ENCODE peak calls at places on chromosome 12, in nine cellular contexts. Z is tibial artery, M is HL-60, B is AG09319, T is left ventricle myocardium inferior, Y is lower lobe of right lung, G is cardiac fibroblast, J is progenitor cell of endocrine pancreas, F is fibroblast of mammary gland. E is an unnamed sample.

GRCh38 chr12:46499901-46500300 is 127.3 kb upstream of the SLC38A2 start:
- DNase-seq in Z (no peak), F (no peak), B (no peak), J (no peak), Y (no peak), T (no peak), G (no peak), M (no peak), E (no peak)

GRCh38 chr12:43325786-43326185 is 226.2 kb downstream of the ADAMTS20 start:
- DNase-seq in B (no peak), T (no peak), G (no peak), Y (no peak), M (peak), J (no peak), Z (no peak), F (no peak), E (no peak)

GRCh38 chr12:32483499-32483898 is 84.1 kb downstream of the FGD4 start:
- DNase-seq in Z (peak), B (no peak), F (no peak), M (no peak), G (peak), J (no peak), T (no peak), Y (no peak), E (no peak)

GRCh38 chr12:45407188-45407850 is 191.4 kb downstream of the ANO6 start:
- DNase-seq in F (peak), Y (no peak), B (no peak), T (no peak), J (no peak), M (no peak), Z (no peak), G (peak), E (no peak)

GRCh38 chr12:75766263-75767160 is 255.1 kb upstream of the KRR1 start:
- DNase-seq in G (peak), B (no peak), M (no peak), F (peak), Y (no peak), J (no peak), T (no peak), Z (no peak), E (peak)

GRCh38 chr12:13375583-13376413 is 179.3 kb downstream of the EMP1 start:
- DNase-seq in G (no peak), J (no peak), Z (no peak), M (no peak), Y (no peak), B (no peak), T (no peak), F (no peak), E (no peak)

GRCh38 chr12:59398164-59398563 is 197.7 kb upstream of the SLC16A7 start:
- DNase-seq in M (no peak), F (no peak), T (no peak), Z (no peak), J (no peak), Y (no peak), G (no peak), B (no peak), E (no peak)

GRCh38 chr12:129839679-129840078 is 64.1 kb downstream of the TMEM132D start:
- DNase-seq in F (no peak), M (no peak), G (no peak), Y (no peak), Z (no peak), B (no peak), T (no peak), J (no peak), E (no peak)

GRCh38 chr12:72141381-72141780 is 130.8 kb upstream of the TRHDE start:
- DNase-seq in Z (no peak), M (no peak), G (no peak), Y (no peak), T (no peak), J (no peak), F (no peak), B (no peak), E (peak)

GRCh38 chr12:26198742-26199141 is 3.4 kb downstream of the SSPN start:
- DNase-seq in Y (no peak), G (peak), F (peak), B (no peak), Z (peak), T (peak), J (no peak), M (no peak), E (peak)

GRCh38 chr12:24754690-24755638 is 193.9 kb downstream of the BCAT1 start:
- DNase-seq in T (no peak), J (no peak), Z (no peak), G (peak), M (no peak), Y (no peak), F (peak), B (peak), E (peak)

GRCh38 chr12:92185052-92185451 is 39.4 kb upstream of the BTG1 start:
- DNase-seq in Y (no peak), J (no peak), M (no peak), F (no peak), T (no peak), Z (no peak), B (no peak), G (no peak), E (no peak)

GRCh38 chr12:97837401-97837800 is 374.8 kb downstream of the RMST start:
- DNase-seq in J (no peak), B (no peak), Y (no peak), M (no peak), G (peak), T (no peak), Z (peak), F (peak), E (peak)

GRCh38 chr12:107310621-107311020 is 217.3 kb upstream of the CRY1 start:
- DNase-seq in M (no peak), Y (no peak), Z (no peak), J (no peak), B (no peak), G (no peak), T (no peak), F (no peak), E (no peak)

GRCh38 chr12:46516933-46517578 is 144.5 kb upstream of the SLC38A2 start:
- DNase-seq in B (no peak), G (no peak), T (no peak), Y (no peak), M (no peak), Z (no peak), F (no peak), J (no peak), E (no peak)

GRCh38 chr12:22034709-22035506 is 11.1 kb upstream of the CMAS start:
- DNase-seq in B (no peak), G (peak), F (no peak), J (no peak), M (no peak), T (no peak), Y (no peak), Z (no peak), E (no peak)

GRCh38 chr12:52298677-52299076 is 7.3 kb upstream of the KRT81 start:
- DNase-seq in B (no peak), J (no peak), Y (no peak), Z (no peak), F (no peak), M (no peak), T (no peak), G (no peak), E (no peak)

GRCh38 chr12:91361864-91362263 is 179.2 kb upstream of the DCN start:
- DNase-seq in G (peak), T (no peak), Z (no peak), M (no peak), B (no peak), F (peak), Y (no peak), J (no peak), E (peak)

GRCh38 chr12:82359115-82359478 is 768 bp downstream of the METTL25 start:
- DNase-seq in Y (no peak), B (no peak), J (no peak), G (peak), T (no peak), M (no peak), Z (no peak), F (no peak), E (no peak)

GRCh38 chr12:109295764-109296425 is 13.2 kb downstream of the FOXN4 start:
- DNase-seq in Z (no peak), F (no peak), B (no peak), G (no peak), T (no peak), Y (no peak), J (no peak), M (no peak), E (no peak)

GRCh38 chr12:45994736-45995135 is 4.4 kb upstream of the SCAF11 start:
- DNase-seq in J (no peak), G (no peak), B (no peak), F (no peak), T (no peak), M (no peak), Z (no peak), Y (no peak), E (no peak)

GRCh38 chr12:111137968-111138367 is 217.6 kb upstream of the MYL2 start:
- DNase-seq in B (no peak), M (no peak), Z (no peak), F (no peak), T (no peak), J (no peak), Y (no peak), G (no peak), E (no peak)

GRCh38 chr12:114667669-114668150 is 16.3 kb downstream of the TBX3 start:
- DNase-seq in B (no peak), J (no peak), T (no peak), G (no peak), F (no peak), Z (no peak), M (no peak), Y (no peak), E (no peak)

GRCh38 chr12:129212221-129212630 is 358.9 kb downstream of the GLT1D1 start:
- DNase-seq in M (no peak), Y (no peak), Z (no peak), F (no peak), T (no peak), J (no peak), G (no peak), B (no peak), E (peak)

GRCh38 chr12:88472775-88473174 is 107.5 kb downstream of the KITLG start:
- DNase-seq in G (no peak), T (no peak), Y (no peak), Z (no peak), J (no peak), B (no peak), F (peak), M (no peak), E (peak)

GRCh38 chr12:52437508-52437907 is 3.3 kb upstream of the KRT75 start:
- DNase-seq in J (no peak), M (no peak), T (no peak), G (no peak), Z (no peak), Y (no peak), B (no peak), F (no peak), E (no peak)

GRCh38 chr12:110794623-110795280 is 52.0 kb upstream of the CCDC63 start:
- DNase-seq in F (peak), Y (no peak), J (no peak), G (peak), Z (no peak), M (no peak), T (peak), B (no peak), E (no peak)

GRCh38 chr12:117522559-117522958 is 161.1 kb upstream of the NOS1 start:
- DNase-seq in Z (no peak), G (no peak), F (peak), B (no peak), J (no peak), T (no peak), M (no peak), Y (no peak), E (peak)

GRCh38 chr12:54658306-54659264 is 10.4 kb upstream of the DCD start:
- DNase-seq in B (no peak), T (peak), J (peak), M (peak), G (peak), Y (peak), Z (no peak), F (peak), E (peak)

GRCh38 chr12:65740506-65740872 is 83.8 kb upstream of the HMGA2 start:
- DNase-seq in Y (no peak), Z (no peak), B (no peak), J (no peak), M (no peak), T (no peak), F (peak), G (peak), E (no peak)

GRCh38 chr12:65739606-65740005 is 84.7 kb upstream of the HMGA2 start:
- DNase-seq in F (no peak), T (no peak), Y (no peak), M (no peak), Z (no peak), B (no peak), J (no peak), G (no peak), E (no peak)

GRCh38 chr12:65742481-65742971 is 81.8 kb upstream of the HMGA2 start:
- DNase-seq in Y (no peak), Z (no peak), M (no peak), G (peak), J (no peak), F (peak), B (no peak), T (no peak), E (no peak)

GRCh38 chr12:65740873-65741600 is 83.2 kb upstream of the HMGA2 start:
- DNase-seq in Z (peak), J (peak), Y (peak), M (peak), T (peak), G (peak), F (peak), B (peak), E (peak)

GRCh38 chr12:65741662-65742480 is 82.4 kb upstream of the HMGA2 start:
- DNase-seq in T (peak), J (peak), F (peak), Z (no peak), G (peak), Y (no peak), M (no peak), B (no peak), E (peak)
- TF ChIP-seq CTCF in T (no peak), J (no peak), F (no peak), Z (no peak), G (no peak), Y (no peak), M (no peak), B (no peak), E (no peak)

DNA sequence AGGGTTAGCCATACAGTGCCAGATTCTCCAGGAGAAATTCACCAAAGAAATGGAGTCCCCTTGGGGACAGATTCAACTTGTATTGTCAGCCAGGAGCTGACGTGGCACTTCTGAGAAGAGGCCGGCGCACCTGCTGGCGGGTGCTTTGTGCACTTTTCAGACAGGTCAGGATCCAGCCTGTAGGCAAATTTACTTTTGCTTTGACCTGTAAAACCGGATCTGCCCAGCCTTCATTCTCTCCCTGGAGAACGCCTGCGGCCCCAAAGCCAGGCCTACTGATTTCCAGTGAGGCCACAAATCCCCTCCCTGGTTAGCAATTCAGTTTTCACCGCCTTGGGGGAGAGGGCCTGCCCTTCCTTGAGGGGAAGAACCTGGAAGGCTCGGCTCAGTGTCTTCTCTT is 17.4 kb downstream of the P2RX4 start:
- DNase-seq in Z (no peak), M (no peak), F (no peak), Y (peak), J (peak), B (no peak), T (no peak), G (no peak), E (no peak)
- TF ChIP-seq CTCF in Z (no peak), M (no peak), F (no peak), Y (no peak), J (peak), B (no peak), T (no peak), G (no peak), E (no peak)

GRCh38 chr12:30965613-30965985 is 39.1 kb downstream of the TSPAN11 start:
- DNase-seq in Y (no peak), B (no peak), Z (no peak), T (no peak), F (no peak), G (no peak), J (no peak), M (no peak), E (peak)
- TF ChIP-seq CTCF in Y (no peak), B (no peak), Z (no peak), T (peak), F (peak), G (peak), J (peak), M (no peak), E (peak)

DNA sequence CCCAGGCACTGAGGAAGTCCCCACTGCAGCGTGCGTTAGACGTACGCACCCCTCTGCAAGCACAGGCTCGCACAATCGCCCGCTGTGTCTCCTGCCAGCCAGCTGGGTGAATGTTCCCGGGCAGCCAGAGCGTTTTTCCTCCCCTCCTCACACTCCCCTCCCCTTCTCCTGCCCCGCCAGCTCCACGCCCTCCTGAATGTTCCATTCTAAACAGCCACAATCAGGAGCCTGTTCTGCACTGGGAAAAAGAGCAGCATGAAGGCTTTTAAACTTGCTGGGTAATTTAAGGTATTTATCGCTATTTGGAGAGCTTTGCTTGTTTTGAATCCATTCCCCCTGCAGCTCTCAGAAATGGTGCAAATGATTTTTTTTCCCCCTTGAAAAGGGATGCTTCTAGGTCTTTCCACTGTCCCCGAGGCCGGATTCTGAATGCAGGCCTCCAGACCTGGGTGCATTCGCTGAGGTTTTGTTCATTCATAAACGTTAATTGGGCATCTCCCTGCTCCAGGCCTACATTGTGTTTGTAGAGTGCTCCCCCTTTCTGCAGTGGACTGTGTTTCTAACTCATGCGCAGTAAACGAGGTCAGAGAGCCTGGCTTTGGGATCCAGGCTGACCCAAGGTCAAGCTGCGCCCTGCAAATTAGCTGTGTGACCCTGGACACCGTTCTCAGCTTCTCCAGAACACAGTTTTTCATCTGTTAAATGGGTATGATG is 212.5 kb downstream of the CHST11 start:
- DNase-seq in J (peak), B (no peak), Z (no peak), Y (peak), M (no peak), T (peak), F (no peak), G (peak), E (peak)
- TF ChIP-seq CTCF in J (no peak), B (peak), Z (no peak), Y (no peak), M (no peak), T (peak), F (peak), G (no peak), E (no peak)

GRCh38 chr12:6684609-6685008 is 4.6 kb downstream of the ZNF384 start:
- DNase-seq in Z (no peak), J (no peak), F (peak), M (peak), G (peak), B (no peak), Y (no peak), T (no peak), E (peak)
- TF ChIP-seq CTCF in Z (peak), J (peak), F (peak), M (peak), G (peak), B (peak), Y (peak), T (peak), E (peak)

DNA sequence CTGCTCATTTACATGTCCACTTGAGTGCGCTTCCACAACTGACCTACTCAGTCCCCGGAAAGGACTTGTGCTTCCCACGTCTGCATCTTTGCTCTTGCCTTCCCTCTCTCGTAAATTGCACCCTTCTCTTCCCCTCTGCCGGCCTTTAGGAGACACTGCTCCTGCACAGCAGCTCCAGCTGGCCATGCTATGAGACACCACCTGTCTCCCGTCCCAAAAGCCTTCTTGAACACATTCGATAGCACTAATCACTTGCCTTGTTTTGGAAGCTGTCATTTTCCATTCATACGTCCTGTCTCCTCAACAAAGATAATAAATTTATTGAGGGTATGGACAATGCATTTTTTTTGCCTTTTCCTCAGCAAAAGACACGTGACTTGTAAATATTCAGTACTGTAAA is 15.7 kb upstream of the KCNA1 start:
- DNase-seq in B (no peak), M (no peak), Z (no peak), J (no peak), Y (no peak), T (no peak), G (no peak), F (no peak), E (no peak)
- TF ChIP-seq CTCF in B (no peak), M (no peak), Z (no peak), J (no peak), Y (no peak), T (no peak), G (no peak), F (no peak), E (no peak)

GRCh38 chr12:74641694-74642093 is 104.1 kb downstream of the ATXN7L3B start:
- DNase-seq in F (no peak), M (no peak), J (no peak), T (no peak), Z (no peak), G (no peak), Y (no peak), B (no peak), E (no peak)
- TF ChIP-seq CTCF in F (no peak), M (no peak), J (no peak), T (no peak), Z (no peak), G (no peak), Y (no peak), B (no peak), E (no peak)

DNA sequence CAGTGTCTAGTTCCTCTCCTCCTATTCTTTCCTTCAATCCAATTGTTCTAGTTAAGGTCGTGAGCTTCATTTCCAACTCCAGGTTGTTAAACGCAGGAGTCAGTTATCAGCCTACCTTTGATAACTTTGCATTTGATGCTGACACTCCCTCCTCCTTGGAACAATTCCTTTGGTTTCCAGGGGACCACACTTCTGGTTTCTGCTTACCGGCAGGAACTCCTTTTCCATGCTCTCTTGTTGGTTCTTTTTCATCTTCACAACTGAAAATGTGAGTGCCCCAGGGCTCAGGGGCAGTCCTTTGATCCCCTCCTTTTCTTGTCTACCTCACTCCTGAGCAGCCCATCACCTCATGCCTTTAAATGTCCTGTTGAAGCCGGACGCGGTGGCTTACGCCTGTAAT is 5.0 kb downstream of the EEF1AKMT3 start:
- DNase-seq in J (no peak), B (no peak), G (no peak), Y (no peak), F (no peak), Z (no peak), T (no peak), M (no peak), E (no peak)
- TF ChIP-seq CTCF in J (no peak), B (no peak), G (no peak), Y (no peak), F (no peak), Z (no peak), T (no peak), M (no peak), E (no peak)

GRCh38 chr12:131701705-131702572 is 9.0 kb upstream of the SFSWAP start:
- DNase-seq in G (no peak), Z (no peak), F (no peak), B (no peak), T (no peak), M (no peak), Y (no peak), J (no peak), E (no peak)
- TF ChIP-seq CTCF in G (no peak), Z (no peak), F (no peak), B (no peak), T (no peak), M (no peak), Y (no peak), J (no peak), E (no peak)